ENCODE peak calls at places on chromosomes 11 and 22, in four cellular contexts. T is activated CD4-positive, alpha-beta T cell treated with anti-CD3 and anti-CD28 coated beads for 24 hours; B is stimulated activated CD4-positive, alpha-beta T cell treated with anti-CD3 and anti-CD28 coated beads, Interleukin-4, amount 100 ng/mL, for 24 hours; X is Caki2. J is an unnamed sample.

GRCh38 chr22:17401728-17402127 is 32.5 kb downstream of the CECR2 start:
- DNase-seq in T (no peak), B (no peak), X (no peak), J (no peak)

GRCh38 chr11:6703247-6704063 is 20.3 kb upstream of the MRPL17 start:
- DNase-seq in T (no peak), B (peak), X (peak), J (peak)

GRCh38 chr22:41779889-41780505 is 20.5 kb upstream of the CCDC134 start:
- DNase-seq in T (no peak), B (peak), X (no peak), J (no peak)

GRCh38 chr22:40635008-40635939 is 1.2 kb downstream of the MRTFA start:
- DNase-seq in T (no peak), B (no peak), X (no peak), J (no peak)

GRCh38 chr11:30919389-30920172 is 333.4 kb upstream of the MPPED2 start:
- DNase-seq in T (no peak), B (no peak), X (peak), J (no peak)

GRCh38 chr11:120501440-120501839 is 10.1 kb upstream of the GRIK4 start:
- DNase-seq in T (no peak), B (no peak), X (no peak), J (no peak)

GRCh38 chr11:120133216-120134105 is 4.5 kb downstream of the TRIM29 start:
- DNase-seq in T (no peak), B (no peak), X (no peak), J (no peak)

GRCh38 chr22:37406836-37407235 is 20.4 kb downstream of the ELFN2 start:
- DNase-seq in T (no peak), B (no peak), X (no peak), J (no peak)

GRCh38 chr11:97909544-97910394 is 1111.0 kb upstream of the CNTN5 start:
- DNase-seq in T (no peak), B (no peak), X (no peak), J (no peak)

J was measured in LNCaP clone FGC.